ENCODE peak calls at places on chromosomes 3 and 15, in ten cellular contexts. M, L, O, B, Y, E, I, Z, R and F are unnamed samples.

GRCh38 chr15:62119224-62119925 is 45.7 kb downstream of the C2CD4B start:
- DNase-seq in M (no peak), L (peak), O (peak), B (no peak), Y (no peak), E (no peak), I (peak), Z (peak), R (no peak), F (peak)

GRCh38 chr15:74955796-74956647 is 550 bp downstream of the RPP25 start:
- DNase-seq in M (peak), L (no peak), O (no peak), B (peak), Y (peak), E (peak), I (no peak), Z (peak), R (peak), F (peak)

GRCh38 chr15:39922450-39923092 is 2.5 kb upstream of the GPR176 start:
- DNase-seq in M (no peak), L (no peak), O (no peak), B (no peak), Y (no peak), E (no peak), I (no peak), Z (no peak), R (no peak), F (no peak)

GRCh38 chr15:89613031-89613430 is 37.8 kb downstream of the TICRR start:
- DNase-seq in M (no peak), L (no peak), O (no peak), B (no peak), Y (no peak), E (no peak), I (no peak), Z (no peak), R (no peak), F (no peak)

GRCh38 chr15:91522609-91523332 is 330.7 kb upstream of the SLCO3A1 start:
- DNase-seq in M (no peak), L (no peak), O (no peak), B (no peak), Y (no peak), E (no peak), I (no peak), Z (peak), R (no peak), F (peak)

GRCh38 chr3:28206479-28206878 is 34.9 kb upstream of the CMC1 start:
- DNase-seq in M (no peak), L (no peak), O (no peak), B (no peak), Y (no peak), E (no peak), I (no peak), Z (no peak), R (no peak), F (no peak)

GRCh38 chr3:187798126-187798525 is 52.9 kb upstream of the BCL6 start:
- DNase-seq in M (no peak), L (no peak), O (no peak), B (no peak), Y (no peak), E (no peak), I (no peak), Z (no peak), R (no peak), F (no peak)

GRCh38 chr15:71559098-71559497 is 251.3 kb upstream of the NR2E3 start:
- DNase-seq in M (no peak), L (peak), O (peak), B (no peak), Y (no peak), E (no peak), I (no peak), Z (peak), R (no peak), F (no peak)

GRCh38 chr3:142586803-142587406 is 8.4 kb upstream of the ATR start:
- DNase-seq in M (peak), L (no peak), O (peak), B (no peak), Y (peak), E (peak), I (peak), Z (peak), R (no peak), F (peak)

GRCh38 chr3:140206196-140207040 is 271.4 kb downstream of the CLSTN2 start:
- DNase-seq in M (no peak), L (no peak), O (peak), B (no peak), Y (no peak), E (no peak), I (no peak), Z (peak), R (no peak), F (no peak)

GRCh38 chr15:88874275-88874674 is 21.1 kb downstream of the HAPLN3 start:
- DNase-seq in M (no peak), L (no peak), O (no peak), B (no peak), Y (no peak), E (no peak), I (no peak), Z (no peak), R (no peak), F (no peak)

GRCh38 chr15:76764004-76764403 is 141.1 kb downstream of the SCAPER start:
- DNase-seq in M (no peak), L (no peak), O (no peak), B (no peak), Y (no peak), E (no peak), I (no peak), Z (no peak), R (no peak), F (no peak)

GRCh38 chr3:136197159-136197715 is 1.1 kb upstream of the MSL2 start:
- DNase-seq in M (no peak), L (no peak), O (no peak), B (no peak), Y (no peak), E (no peak), I (no peak), Z (no peak), R (no peak), F (no peak)

GRCh38 chr3:63656791-63657190 is 4.3 kb downstream of the SNTN start:
- DNase-seq in M (no peak), L (peak), O (peak), B (no peak), Y (no peak), E (no peak), I (no peak), Z (peak), R (no peak), F (no peak)

DNA sequence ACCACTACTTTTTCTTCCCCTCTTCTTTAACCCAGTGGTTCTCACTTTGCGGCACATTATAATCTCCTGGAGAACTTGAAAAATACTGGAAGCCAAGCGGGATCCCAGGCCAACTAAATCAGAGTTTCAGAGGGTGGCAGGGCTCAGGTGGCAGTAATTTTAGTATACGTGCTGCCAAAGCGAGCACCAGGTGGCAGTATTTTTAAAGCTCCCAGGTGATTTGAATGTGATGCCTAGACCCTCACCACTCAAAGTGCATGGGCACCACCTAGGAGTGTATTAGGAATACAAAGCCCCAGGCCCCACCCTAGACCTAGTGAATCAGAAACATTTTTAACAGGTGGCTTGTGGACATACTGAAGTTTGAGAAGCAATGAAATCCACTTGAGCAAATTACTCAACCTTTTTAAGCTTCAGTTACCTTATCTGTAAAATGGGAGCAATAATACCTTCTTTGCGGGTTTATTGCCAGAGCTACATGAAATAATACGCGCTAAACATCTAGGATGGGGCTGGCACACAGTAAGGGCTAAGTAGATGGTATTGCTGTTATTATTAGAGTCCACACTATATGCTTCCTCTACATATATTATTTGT is 8.3 kb downstream of the B3GALNT1 start:
- DNase-seq in M (no peak), L (no peak), O (no peak), B (no peak), Y (no peak), E (no peak), I (no peak), Z (peak), R (no peak), F (peak)
- TF ChIP-seq CTCF in M (peak), L (peak), O (peak), B (peak), Y (peak), E (no peak), I (peak), Z (peak), R (no peak), F (peak)

GRCh38 chr3:46293035-46293724 is 50.9 kb downstream of the CCR3 start:
- DNase-seq in M (no peak), L (no peak), O (no peak), B (no peak), Y (no peak), E (no peak), I (no peak), Z (no peak), R (no peak), F (no peak)
- TF ChIP-seq CTCF in M (no peak), L (no peak), O (peak), B (no peak), Y (no peak), E (no peak), I (no peak), Z (no peak), R (no peak), F (no peak)

GRCh38 chr3:134371542-134372324 is 2.5 kb downstream of the AMOTL2 start:
- DNase-seq in M (no peak), L (no peak), O (peak), B (no peak), Y (no peak), E (no peak), I (no peak), Z (peak), R (no peak), F (no peak)
- TF ChIP-seq CTCF in M (no peak), L (no peak), O (no peak), B (peak), Y (no peak), E (no peak), I (peak), Z (no peak), R (no peak), F (no peak)

GRCh38 chr15:95284933-95285401 is 1045.5 kb upstream of the NR2F2 start:
- DNase-seq in M (no peak), L (no peak), O (no peak), B (no peak), Y (no peak), E (no peak), I (no peak), Z (peak), R (no peak), F (no peak)
- TF ChIP-seq CTCF in M (no peak), L (no peak), O (peak), B (peak), Y (no peak), E (no peak), I (peak), Z (peak), R (no peak), F (no peak)